ENCODE peak calls at places on chromosome X, in ten cellular contexts. S, V, T, F, B, X, Y, P, C and G are unnamed samples.

GRCh38 chrX:102604327-102604726 is 5.0 kb downstream of the ARMCX5 start:
- DNase-seq in S (no peak), V (peak), T (no peak), F (peak), B (no peak), X (no peak), Y (no peak), P (no peak), C (no peak), G (no peak)

GRCh38 chrX:115690554-115691216 is 129.7 kb downstream of the PLS3 start:
- DNase-seq in S (peak), V (peak), T (no peak), F (peak), B (peak), X (peak), Y (peak), P (peak), C (peak), G (peak)

GRCh38 chrX:19833034-19833677 is 54.2 kb downstream of the SH3KBP1 start:
- DNase-seq in S (no peak), V (no peak), T (no peak), F (no peak), B (no peak), X (no peak), Y (no peak), P (no peak), C (no peak), G (no peak)

GRCh38 chrX:39475372-39475771 is 622.4 kb downstream of the BCOR start:
- DNase-seq in S (no peak), V (no peak), T (no peak), F (no peak), B (no peak), X (peak), Y (no peak), P (no peak), C (no peak), G (no peak)

GRCh38 chrX:153526040-153526439 is 8.6 kb downstream of the ATP2B3 start:
- DNase-seq in S (no peak), V (no peak), T (no peak), F (no peak), B (no peak), X (no peak), Y (no peak), P (no peak), C (no peak), G (no peak)

GRCh38 chrX:386239-386767 is 404 bp downstream of the PPP2R3B start:
- DNase-seq in S (no peak), V (no peak), T (no peak), F (no peak), B (no peak), X (no peak), Y (no peak), P (no peak), C (no peak), G (no peak)

GRCh38 chrX:50100188-50100587 is 100.6 kb downstream of the AKAP4 start:
- DNase-seq in S (no peak), V (no peak), T (no peak), F (peak), B (peak), X (no peak), Y (no peak), P (no peak), C (no peak), G (no peak)

GRCh38 chrX:39527045-39527444 is 570.7 kb downstream of the BCOR start:
- DNase-seq in S (peak), V (peak), T (no peak), F (peak), B (no peak), X (no peak), Y (no peak), P (no peak), C (no peak), G (peak)

GRCh38 chrX:57044226-57044625 is 48.9 kb upstream of the SPIN3 start:
- DNase-seq in S (no peak), V (no peak), T (no peak), F (no peak), B (no peak), X (no peak), Y (no peak), P (no peak), C (no peak), G (no peak)

GRCh38 chrX:120020305-120020704 is 57.2 kb downstream of the RHOXF2B start:
- DNase-seq in S (no peak), V (no peak), T (no peak), F (no peak), B (no peak), X (no peak), Y (no peak), P (no peak), C (no peak), G (no peak)

GRCh38 chrX:40496728-40497127 is 84.0 kb upstream of the ATP6AP2 start:
- DNase-seq in S (peak), V (peak), T (no peak), F (no peak), B (no peak), X (no peak), Y (no peak), P (peak), C (no peak), G (peak)

GRCh38 chrX:46686003-46686645 is 72.8 kb downstream of the SLC9A7 start:
- DNase-seq in S (no peak), V (peak), T (no peak), F (peak), B (peak), X (peak), Y (no peak), P (peak), C (no peak), G (peak)

GRCh38 chrX:78643874-78644273 is 15.3 kb downstream of the RTL3 start:
- DNase-seq in S (no peak), V (no peak), T (no peak), F (no peak), B (no peak), X (no peak), Y (no peak), P (no peak), C (no peak), G (no peak)

GRCh38 chrX:123155327-123155726 is 28.8 kb upstream of the GRIA3 start:
- DNase-seq in S (no peak), V (no peak), T (no peak), F (peak), B (no peak), X (no peak), Y (no peak), P (no peak), C (no peak), G (no peak)

GRCh38 chrX:76148753-76149152 is 24.1 kb upstream of the PBDC1 start:
- DNase-seq in S (no peak), V (peak), T (peak), F (peak), B (peak), X (peak), Y (no peak), P (peak), C (no peak), G (peak)

GRCh38 chrX:153475751-153476281 is 5.4 kb upstream of the HAUS7 start:
- DNase-seq in S (no peak), V (no peak), T (no peak), F (no peak), B (no peak), X (no peak), Y (no peak), P (no peak), C (no peak), G (no peak)

GRCh38 chrX:23742174-23742692 is 843 bp downstream of the ACOT9 start:
- DNase-seq in S (peak), V (peak), T (peak), F (peak), B (peak), X (peak), Y (peak), P (peak), C (no peak), G (peak)

GRCh38 chrX:1316527-1316926 is 20.1 kb upstream of the IL3RA start:
- DNase-seq in S (no peak), V (no peak), T (peak), F (no peak), B (no peak), X (no peak), Y (no peak), P (no peak), C (no peak), G (no peak)

GRCh38 chrX:48683411-48683982 is at the start of gene WAS:
- DNase-seq in S (no peak), V (no peak), T (no peak), F (no peak), B (no peak), X (no peak), Y (no peak), P (no peak), C (no peak), G (no peak)

GRCh38 chrX:17355976-17356375 is 19.0 kb upstream of the NHS start:
- DNase-seq in S (no peak), V (no peak), T (no peak), F (no peak), B (no peak), X (no peak), Y (no peak), P (no peak), C (no peak), G (no peak)
- TF ChIP-seq CTCF in S (no peak), V (no peak), T (no peak), F (no peak), B (no peak), X (no peak), Y (no peak), P (no peak), C (peak), G (no peak)

GRCh38 chrX:87337267-87337666 is 180.3 kb upstream of the KLHL4 start:
- DNase-seq in S (no peak), V (peak), T (no peak), F (no peak), B (no peak), X (no peak), Y (no peak), P (no peak), C (no peak), G (no peak)
- TF ChIP-seq CTCF in S (no peak), V (peak), T (no peak), F (no peak), B (no peak), X (no peak), Y (no peak), P (no peak), C (peak), G (no peak)

GRCh38 chrX:105553118-105553517 is 269.2 kb upstream of the NRK start:
- DNase-seq in S (no peak), V (no peak), T (no peak), F (no peak), B (no peak), X (no peak), Y (peak), P (no peak), C (no peak), G (no peak)

GRCh38 chrX:105552395-105552794 is 269.9 kb upstream of the NRK start:
- DNase-seq in S (no peak), V (peak), T (no peak), F (peak), B (no peak), X (no peak), Y (peak), P (no peak), C (no peak), G (peak)
- TF ChIP-seq CTCF in S (no peak), V (no peak), T (no peak), F (peak), B (no peak), X (no peak), Y (peak), P (no peak), C (no peak), G (peak)

DNA sequence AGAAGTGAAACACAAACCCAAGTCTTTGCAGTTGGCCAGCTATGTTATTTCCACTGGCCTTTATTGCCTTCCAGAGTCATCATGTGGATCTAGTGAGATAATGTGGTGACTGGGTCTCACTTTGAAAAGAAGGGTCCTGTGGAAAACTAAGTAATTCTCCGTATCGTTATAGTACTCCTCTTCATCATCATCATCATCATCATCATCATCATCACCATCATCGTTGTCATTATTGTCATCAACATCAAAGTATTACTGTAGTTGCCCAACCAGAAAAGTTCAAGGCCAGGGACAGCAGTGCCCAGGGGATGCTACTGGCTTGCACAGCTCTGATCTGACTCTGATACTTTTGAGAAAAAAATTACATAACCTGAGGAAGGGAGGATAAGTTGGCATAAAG is 295.6 kb upstream of the F9 start:
- DNase-seq in S (no peak), V (no peak), T (no peak), F (no peak), B (no peak), X (no peak), Y (no peak), P (no peak), C (no peak), G (no peak)
- TF ChIP-seq CTCF in S (no peak), V (no peak), T (no peak), F (no peak), B (no peak), X (no peak), Y (no peak), P (no peak), C (no peak), G (no peak)

GRCh38 chrX:31384471-31384870 is 312.6 kb upstream of the FTHL17 start:
- DNase-seq in S (no peak), V (peak), T (no peak), F (peak), B (no peak), X (no peak), Y (no peak), P (no peak), C (no peak), G (no peak)

GRCh38 chrX:31383991-31384390 is 312.1 kb upstream of the FTHL17 start:
- DNase-seq in S (no peak), V (no peak), T (no peak), F (no peak), B (no peak), X (no peak), Y (no peak), P (no peak), C (no peak), G (no peak)
- TF ChIP-seq CTCF in S (no peak), V (no peak), T (no peak), F (no peak), B (no peak), X (no peak), Y (no peak), P (no peak), C (no peak), G (no peak)

DNA sequence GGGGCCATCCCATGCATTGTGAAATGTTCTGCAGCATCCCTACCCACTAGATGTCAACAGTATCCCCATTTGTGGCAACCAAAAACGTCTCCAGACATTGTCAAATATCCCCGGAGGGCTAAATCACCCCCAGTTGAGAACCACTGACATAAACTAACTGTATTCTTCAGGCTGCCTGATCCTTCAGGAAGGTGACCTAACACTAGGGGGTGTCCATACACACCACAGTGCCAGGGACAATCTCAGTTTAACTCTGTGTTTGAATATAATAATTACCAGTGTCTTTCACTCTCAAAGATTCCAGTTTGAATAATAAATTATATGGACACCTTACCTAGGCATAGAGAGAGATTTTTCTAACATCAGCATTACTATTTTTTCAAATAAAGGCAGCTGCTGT is 6.4 kb downstream of the ACE2 start:
- DNase-seq in S (no peak), V (no peak), T (no peak), F (peak), B (peak), X (no peak), Y (no peak), P (no peak), C (no peak), G (no peak)
- TF ChIP-seq CTCF in S (peak), V (no peak), T (peak), F (peak), B (no peak), X (no peak), Y (peak), P (no peak), C (peak), G (peak)

GRCh38 chrX:25442501-25442900 is 426.7 kb upstream of the ARX start:
- DNase-seq in S (no peak), V (peak), T (no peak), F (no peak), B (peak), X (no peak), Y (no peak), P (no peak), C (no peak), G (no peak)
- TF ChIP-seq CTCF in S (no peak), V (no peak), T (no peak), F (no peak), B (no peak), X (peak), Y (no peak), P (no peak), C (no peak), G (no peak)

GRCh38 chrX:41935827-41936226 is 12.5 kb upstream of the CASK start:
- DNase-seq in S (no peak), V (no peak), T (no peak), F (no peak), B (no peak), X (no peak), Y (no peak), P (no peak), C (no peak), G (no peak)
- TF ChIP-seq CTCF in S (no peak), V (no peak), T (no peak), F (no peak), B (no peak), X (no peak), Y (no peak), P (no peak), C (no peak), G (no peak)